ENCODE peak calls at places on chromosomes 4 and X, in four cellular contexts. Y, T, Z and D are unnamed samples.

GRCh38 chr4:102562995-102563394 is 61.8 kb downstream of the NFKB1 start:
- DNase-seq in Y (no peak), T (no peak), Z (no peak), D (no peak)

GRCh38 chr4:107862658-107863057 is 37.9 kb downstream of the SGMS2 start:
- DNase-seq in Y (no peak), T (no peak), Z (no peak), D (no peak)

GRCh38 chr4:7970031-7970946 is 30.6 kb upstream of the AFAP1 start:
- DNase-seq in Y (peak; percentile 79), T (peak; percentile 86), Z (no peak), D (peak; percentile 75)

GRCh38 chr4:130023088-130023487 is 927.1 kb downstream of the C4orf33 start:
- DNase-seq in Y (no peak), T (no peak), Z (no peak), D (no peak)

GRCh38 chr4:53614616-53615015 is 23.3 kb upstream of the LNX1 start:
- DNase-seq in Y (no peak), T (no peak), Z (no peak), D (no peak)

GRCh38 chrX:136457303-136457917 is 30.3 kb upstream of the BRS3 start:
- DNase-seq in Y (no peak), T (no peak), Z (no peak), D (no peak)

GRCh38 chrX:103628386-103629290 is at the start of gene TCEAL1:
- DNase-seq in Y (peak; percentile 86), T (peak; percentile 82), Z (peak; percentile 48), D (peak; percentile 87)

GRCh38 chrX:41863343-41864203 is 59.8 kb downstream of the CASK start:
- DNase-seq in Y (no peak), T (no peak), Z (no peak), D (no peak)

GRCh38 chrX:34521563-34521962 is 135.5 kb downstream of the TMEM47 start:
- DNase-seq in Y (no peak), T (no peak), Z (no peak), D (no peak)

GRCh38 chrX:41332005-41332404 is 2.0 kb upstream of the DDX3X start:
- DNase-seq in Y (no peak), T (no peak), Z (no peak), D (no peak)

GRCh38 chr4:168269879-168270278 is 48.7 kb downstream of the DDX60 start:
- DNase-seq in Y (peak; percentile 60), T (no peak), Z (no peak), D (no peak)

GRCh38 chr4:2962099-2962455 is 1.1 kb downstream of the NOP14 start:
- DNase-seq in Y (no peak), T (no peak), Z (no peak), D (no peak)

GRCh38 chrX:56281789-56282188 is 49.6 kb downstream of the KLF8 start:
- DNase-seq in Y (no peak), T (no peak), Z (no peak), D (no peak)

GRCh38 chrX:132745593-132745992 is 212.8 kb downstream of the HS6ST2 start:
- DNase-seq in Y (no peak), T (no peak), Z (no peak), D (no peak)

GRCh38 chr4:104896623-104897296 is 249.9 kb upstream of the TET2 start:
- DNase-seq in Y (no peak), T (no peak), Z (peak; percentile 26), D (no peak)

GRCh38 chr4:145680902-145681301 is 956 bp downstream of the C4orf51 start:
- DNase-seq in Y (no peak), T (no peak), Z (no peak), D (no peak)

GRCh38 chr4:105461221-105462041 is 12.4 kb downstream of the PPA2 start:
- DNase-seq in Y (no peak), T (no peak), Z (no peak), D (no peak)

GRCh38 chr4:128866691-128867090 is 57.2 kb downstream of the JADE1 start:
- DNase-seq in Y (no peak), T (no peak), Z (no peak), D (no peak)

GRCh38 chr4:155966661-155967060 is 13.0 kb upstream of the CTSO start:
- DNase-seq in Y (no peak), T (no peak), Z (no peak), D (no peak)

GRCh38 chr4:17771284-17771908 is 10.0 kb downstream of the FAM184B start:
- DNase-seq in Y (no peak), T (no peak), Z (no peak), D (no peak)

GRCh38 chrX:18886344-18887161 is 97.4 kb downstream of the PHKA2 start:
- DNase-seq in Y (peak; percentile 90), T (peak; percentile 82), Z (peak; percentile 80), D (peak; percentile 95)

GRCh38 chr4:185213829-185214228 is 4.4 kb downstream of the SNX25 start:
- DNase-seq in Y (no peak), T (no peak), Z (peak; percentile 66), D (no peak)

GRCh38 chrX:12370444-12371089 is 232.3 kb downstream of the FRMPD4 start:
- DNase-seq in Y (peak; percentile 37), T (no peak), Z (no peak), D (no peak)

GRCh38 chr4:73864365-73864764 is 4.8 kb upstream of the CXCL1 start:
- DNase-seq in Y (no peak), T (no peak), Z (no peak), D (no peak)

GRCh38 chrX:110317079-110317819 is 636 bp downstream of the AMMECR1 start:
- DNase-seq in Y (peak; percentile 63), T (peak; percentile 60), Z (peak; percentile 55), D (no peak)

GRCh38 chr4:112771-113170 is 11.5 kb upstream of the ZNF718 start:
- DNase-seq in Y (no peak), T (no peak), Z (no peak), D (no peak)